ENCODE peak calls at places on chromosomes 5 and 9, in ten cellular contexts. G is HCT116, V is HT-29, J is AG10803, E is fibroblast of the conjunctiva, L is amniotic epithelial cell, U is EL, A is NCI-H1092, H is H7, D is GM06990. I is an unnamed sample.

GRCh38 chr5:147690595-147690994 is 91.9 kb downstream of the JAKMIP2 start:
- DNase-seq in G (peak), V (peak), J (no peak), E (no peak), L (peak), U (no peak), A (no peak), H (peak), D (no peak), I (peak)

GRCh38 chr5:150486402-150487198 is 21.3 kb upstream of the NDST1 start:
- DNase-seq in G (peak), V (peak), J (peak), E (no peak), L (peak), U (peak), A (no peak), H (peak), D (peak), I (peak)

GRCh38 chr5:160496784-160497183 is 75.1 kb downstream of the PTTG1 start:
- DNase-seq in G (no peak), V (no peak), J (peak), E (no peak), L (no peak), U (peak), A (no peak), H (no peak), D (no peak), I (no peak)

GRCh38 chr5:43602456-43602817 is 543 bp upstream of the NNT start:
- DNase-seq in G (no peak), V (peak), J (peak), E (peak), L (peak), U (peak), A (peak), H (peak), D (no peak), I (peak)

GRCh38 chr5:42620579-42621216 is 135.9 kb upstream of the CCDC152 start:
- DNase-seq in G (no peak), V (peak), J (no peak), E (no peak), L (peak), U (no peak), A (no peak), H (no peak), D (no peak), I (peak)

GRCh38 chr9:122954253-122954691 is 13.5 kb downstream of the RABGAP1 start:
- DNase-seq in G (no peak), V (peak), J (peak), E (no peak), L (peak), U (peak), A (no peak), H (no peak), D (no peak), I (no peak)

GRCh38 chr9:70498866-70499265 is 84.4 kb upstream of the KLF9 start:
- DNase-seq in G (no peak), V (no peak), J (no peak), E (no peak), L (peak), U (no peak), A (no peak), H (no peak), D (no peak), I (no peak)

GRCh38 chr5:82717734-82718133 is 359.5 kb downstream of the TMEM167A start:
- DNase-seq in G (no peak), V (no peak), J (no peak), E (no peak), L (no peak), U (no peak), A (no peak), H (no peak), D (no peak), I (no peak)

GRCh38 chr5:73564018-73564417 is 1.4 kb downstream of the ANKRA2 start:
- DNase-seq in G (no peak), V (no peak), J (no peak), E (no peak), L (peak), U (peak), A (no peak), H (no peak), D (no peak), I (no peak)

GRCh38 chr5:102049517-102049916 is 246.6 kb downstream of the SLCO4C1 start:
- DNase-seq in G (no peak), V (peak), J (no peak), E (no peak), L (no peak), U (no peak), A (peak), H (no peak), D (no peak), I (peak)

GRCh38 chr5:60993875-60994571 is 49.0 kb downstream of the NDUFAF2 start:
- DNase-seq in G (no peak), V (no peak), J (no peak), E (no peak), L (no peak), U (no peak), A (no peak), H (no peak), D (no peak), I (no peak)

GRCh38 chr5:147658293-147658932 is 124.1 kb downstream of the JAKMIP2 start:
- DNase-seq in G (no peak), V (no peak), J (no peak), E (no peak), L (no peak), U (no peak), A (no peak), H (peak), D (no peak), I (peak)

GRCh38 chr5:74631088-74631960 is 9.2 kb downstream of the ENC1 start:
- DNase-seq in G (no peak), V (peak), J (no peak), E (no peak), L (peak), U (peak), A (no peak), H (peak), D (peak), I (no peak)